ENCODE peak calls at places on chromosomes 13 and 19, in nine cellular contexts. A, X, J, H, W, I, Z, Y and N are unnamed samples. For H3K4me1, the result is how much of the 10 kb centered on the place peaks cover.

GRCh38 chr19:7657047-7657779 is 11.6 kb upstream of the RETN start:
- DNase-seq in W (no peak), A (no peak), H (no peak), I (peak), Y (no peak), X (no peak), Z (peak), J (peak), N (no peak)

GRCh38 chr13:44243198-44243852 is 130.3 kb upstream of the SERP2 start:
- DNase-seq in I (peak), Z (peak), W (peak), X (peak), Y (no peak), H (no peak), A (no peak), J (peak), N (peak)

GRCh38 chr19:36508325-36508724 is 19.0 kb upstream of the ZNF566 start:
- DNase-seq in H (no peak), W (no peak), I (no peak), J (no peak), X (no peak), Z (no peak), Y (no peak), A (no peak), N (no peak)

GRCh38 chr13:30408319-30409101 is 13.8 kb upstream of the UBE2L5 start:
- DNase-seq in W (peak), I (peak), Y (peak), X (peak), A (peak), J (peak), H (peak), Z (peak), N (peak)

GRCh38 chr13:44685641-44686040 is 109.5 kb upstream of the TSC22D1 start:
- DNase-seq in X (no peak), A (no peak), J (peak), I (no peak), Y (no peak), Z (peak), H (no peak), W (no peak), N (no peak)

GRCh38 chr13:112972867-112973576 is 4.0 kb downstream of the MCF2L start:
- DNase-seq in J (no peak), I (no peak), W (no peak), H (peak), A (no peak), Z (no peak), Y (peak), X (no peak), N (no peak)

GRCh38 chr13:20796791-20797513 is 23.2 kb upstream of the EEF1AKMT1 start:
- DNase-seq in I (peak), X (no peak), W (no peak), H (no peak), Z (no peak), J (peak), A (no peak), Y (no peak), N (no peak)

GRCh38 chr13:100600461-100600860 is 11.9 kb upstream of the GGACT start:
- DNase-seq in A (no peak), W (no peak), Z (no peak), J (no peak), Y (no peak), I (no peak), X (no peak), H (no peak), N (no peak)

DNA sequence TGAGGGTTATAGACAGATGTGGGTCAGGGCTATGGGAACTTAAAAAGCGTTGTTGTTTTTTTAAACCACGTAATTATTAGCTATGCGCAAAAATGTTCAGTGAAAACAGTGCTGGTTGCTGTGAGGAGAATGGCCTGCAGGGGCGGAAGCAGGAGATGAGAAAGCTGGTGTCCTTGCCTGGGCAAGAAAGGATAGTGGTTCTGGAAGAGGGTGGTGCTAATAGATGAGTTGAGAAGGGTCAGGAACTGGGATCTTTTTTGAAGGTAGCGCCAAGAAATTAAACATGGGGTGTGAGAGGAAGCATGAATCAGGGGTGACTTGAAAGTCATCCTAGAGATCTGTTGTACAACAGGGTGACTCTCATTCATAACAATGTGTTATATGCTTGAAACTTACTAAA is 4.8 kb upstream of the SMG9 start:
- DNase-seq in X (no peak), A (no peak), H (no peak), Z (peak), Y (no peak), J (no peak), I (peak), W (no peak), N (no peak)
- H3K4me1 ChIP-seq in X (under half), A (under half), H (under half), Z (under half), Y (under half), J (under half), I (half or more), W (under half), N (under half)

GRCh38 chr19:45094707-45095106 is 1.7 kb downstream of the PPP1R37 start:
- DNase-seq in A (no peak), H (no peak), Y (no peak), J (no peak), Z (no peak), W (no peak), I (no peak), X (no peak), N (no peak)
- H3K4me3 ChIP-seq in A (no peak), H (no peak), Y (peak), J (no peak), Z (no peak), W (peak), I (peak), X (peak), N (no peak)

GRCh38 chr19:10220695-10221094 is 10.4 kb downstream of the S1PR2 start:
- DNase-seq in Y (no peak), I (no peak), J (no peak), Z (no peak), A (no peak), X (no peak), H (no peak), W (no peak), N (no peak)
- H3K4me1 ChIP-seq in Y (under half), I (under half), J (under half), Z (under half), A (under half), X (under half), H (under half), W (under half), N (under half)

GRCh38 chr19:17780781-17781180 is 14.2 kb upstream of the B3GNT3 start:
- DNase-seq in I (no peak), W (no peak), A (no peak), J (no peak), H (no peak), Z (no peak), Y (no peak), X (no peak), N (no peak)

GRCh38 chr19:17778621-17779280 is 16.2 kb upstream of the B3GNT3 start:
- DNase-seq in W (no peak), J (no peak), X (peak), A (no peak), Z (peak), I (no peak), Y (no peak), H (no peak), N (no peak)

GRCh38 chr19:17777840-17778620 is 16.9 kb upstream of the B3GNT3 start:
- DNase-seq in H (no peak), A (peak), Z (peak), Y (peak), W (peak), X (peak), J (peak), I (peak), N (no peak)

GRCh38 chr19:17775991-17776803 is 18.7 kb upstream of the B3GNT3 start:
- DNase-seq in H (no peak), J (no peak), I (peak), X (no peak), A (no peak), W (no peak), Z (peak), Y (no peak), N (no peak)

GRCh38 chr19:17779281-17779930 is 15.5 kb upstream of the B3GNT3 start:
- DNase-seq in X (peak), J (no peak), A (peak), I (peak), W (no peak), H (peak), Y (no peak), Z (peak), N (peak)
- H3K4me3 ChIP-seq in X (no peak), J (no peak), A (no peak), I (no peak), W (no peak), H (no peak), Y (peak), Z (no peak), N (peak)

GRCh38 chr13:98890920-98891319 is 86.9 kb downstream of the DOCK9 start:
- DNase-seq in X (no peak), Y (no peak), I (no peak), H (no peak), J (no peak), W (no peak), A (no peak), Z (no peak), N (no peak)
- H3K4me1 ChIP-seq in X (under half), Y (under half), I (under half), H (under half), J (under half), W (under half), A (under half), Z (under half), N (under half)

GRCh38 chr13:36131931-36132297 is 732 bp upstream of the DCLK1 start:
- DNase-seq in Y (peak), X (no peak), H (peak), A (peak), I (peak), W (no peak), J (no peak), Z (peak), N (no peak)
- H3K4me3 ChIP-seq in Y (peak), X (peak), H (no peak), A (peak), I (no peak), W (peak), J (no peak), Z (no peak), N (no peak)